ENCODE peak calls at places on chromosomes 6 and 20, in eight cellular contexts. A, F, I, C, J, R, P and W are unnamed samples.

GRCh38 chr6:69390125-69390524 is 406.7 kb downstream of the LMBRD1 start:
- ATAC-seq in A (no peak), F (no peak), I (no peak), C (no peak), J (no peak), R (no peak), P (no peak), W (no peak)

GRCh38 chr6:142855877-142856606 is 88.9 kb downstream of the HIVEP2 start:
- ATAC-seq in A (no peak), F (no peak), I (no peak), C (peak; percentile 6), J (no peak), R (no peak), P (no peak), W (no peak)

GRCh38 chr20:61949714-61950630 is 115.7 kb downstream of the TAF4 start:
- ATAC-seq in A (peak; percentile 41), F (no peak), I (no peak), C (no peak), J (peak; percentile 64), R (no peak), P (no peak), W (peak; percentile 22)

GRCh38 chr20:63775096-63775978 is 35.8 kb downstream of the SLC2A4RG start:
- ATAC-seq in A (no peak), F (no peak), I (no peak), C (no peak), J (peak; percentile 31), R (no peak), P (no peak), W (no peak)

GRCh38 chr20:62977613-62978558 is 25.4 kb downstream of the SLC17A9 start:
- ATAC-seq in A (no peak), F (no peak), I (no peak), C (peak; percentile 84), J (no peak), R (no peak), P (peak; percentile 79), W (no peak)

GRCh38 chr6:6386010-6386409 is 65.5 kb upstream of the F13A1 start:
- ATAC-seq in A (peak; percentile 46), F (no peak), I (no peak), C (no peak), J (no peak), R (no peak), P (no peak), W (no peak)

GRCh38 chr6:3251462-3252314 is 7.1 kb upstream of the PSMG4 start:
- ATAC-seq in A (peak; percentile 78), F (peak; percentile 85), I (peak; percentile 81), C (peak; percentile 85), J (peak; percentile 78), R (peak; percentile 59), P (peak; percentile 92), W (peak; percentile 76)

GRCh38 chr6:52305948-52306767 is 21.6 kb upstream of the MCM3 start:
- ATAC-seq in A (peak; percentile 49), F (no peak), I (no peak), C (peak; percentile 33), J (no peak), R (no peak), P (peak; percentile 45), W (no peak)

GRCh38 chr6:90941885-90942284 is 355.0 kb upstream of the MAP3K7 start:
- ATAC-seq in A (no peak), F (no peak), I (no peak), C (no peak), J (no peak), R (peak; percentile 69), P (no peak), W (no peak)

GRCh38 chr20:10667560-10668167 is 6.1 kb downstream of the JAG1 start:
- ATAC-seq in A (no peak), F (no peak), I (no peak), C (no peak), J (no peak), R (no peak), P (no peak), W (no peak)